ENCODE peak calls at places on chromosomes 2 and 18, in five cellular contexts. N is astrocyte of the spinal cord, X is sigmoid colon, S is PC-9, J is H1. Z is an unnamed sample.

GRCh38 chr18:23134780-23135678 is at the start of gene CABLES1:
- DNase-seq in X (peak), J (no peak), S (peak), N (peak), Z (peak)

GRCh38 chr2:160205511-160205910 is 5.4 kb upstream of the ITGB6 start:
- DNase-seq in X (peak), S (peak), J (no peak), N (peak), Z (no peak)

GRCh38 chr2:140023291-140023690 is 1243.1 kb upstream of the NXPH2 start:
- DNase-seq in S (no peak), J (no peak), N (no peak), X (no peak), Z (no peak)

GRCh38 chr18:58640428-58640805 is 11.5 kb upstream of the ALPK2 start:
- DNase-seq in J (no peak), X (no peak), N (no peak), S (peak), Z (no peak)

GRCh38 chr2:227703961-227704360 is 13.9 kb downstream of the SLC19A3 start:
- DNase-seq in X (no peak), S (peak), J (no peak), N (no peak), Z (no peak)

GRCh38 chr2:71256421-71256820 is 29.5 kb upstream of the PAIP2B start:
- DNase-seq in J (no peak), S (no peak), N (no peak), X (no peak), Z (no peak)

GRCh38 chr2:30269771-30270145 is 38.4 kb downstream of the LBH start:
- DNase-seq in X (no peak), N (no peak), S (no peak), J (no peak), Z (no peak)

GRCh38 chr18:474416-474815 is 26.1 kb downstream of the COLEC12 start:
- DNase-seq in J (no peak), N (no peak), S (no peak), X (no peak), Z (no peak)

GRCh38 chr2:129710670-129711495 is 268.6 kb upstream of the RAB6C start:
- DNase-seq in J (no peak), X (no peak), N (no peak), S (no peak), Z (no peak)

GRCh38 chr2:17171446-17172049 is 346.7 kb downstream of the RAD51AP2 start:
- DNase-seq in N (peak), J (peak), X (no peak), S (no peak), Z (peak)

GRCh38 chr18:13262839-13263691 is 44.5 kb downstream of the LDLRAD4 start:
- DNase-seq in X (no peak), S (no peak), N (no peak), J (no peak), Z (no peak)

GRCh38 chr2:902584-902983 is 48.1 kb upstream of the SNTG2 start:
- DNase-seq in S (no peak), X (no peak), N (no peak), J (no peak), Z (no peak)

GRCh38 chr2:179543361-179543901 is 278.8 kb upstream of the SESTD1 start:
- DNase-seq in N (no peak), X (no peak), J (no peak), S (peak), Z (no peak)

GRCh38 chr2:144237108-144237507 is 282.8 kb downstream of the ZEB2 start:
- DNase-seq in N (no peak), S (no peak), X (no peak), J (no peak), Z (no peak)

GRCh38 chr2:206805922-206806607 is 40.7 kb downstream of the FASTKD2 start:
- DNase-seq in N (no peak), J (no peak), X (no peak), S (no peak), Z (no peak)

GRCh38 chr2:88078624-88079169 is 11.1 kb downstream of the SMYD1 start:
- DNase-seq in N (no peak), S (no peak), X (no peak), J (no peak), Z (no peak)

GRCh38 chr2:120802161-120802560 is 66.5 kb downstream of the GLI2 start:
- DNase-seq in X (peak), J (no peak), N (peak), S (no peak), Z (no peak)

GRCh38 chr2:240252191-240252871 is 111.9 kb upstream of the OTOS start:
- DNase-seq in S (peak), X (peak), J (no peak), N (no peak), Z (no peak)

GRCh38 chr18:73283788-73284187 is 416.0 kb upstream of the NETO1 start:
- DNase-seq in S (peak), X (no peak), N (peak), J (no peak), Z (no peak)

GRCh38 chr18:74451148-74451547 is 6.0 kb downstream of the DIPK1C start:
- DNase-seq in N (no peak), J (no peak), X (no peak), S (no peak), Z (no peak)

GRCh38 chr2:74551942-74552913 is 1.5 kb downstream of the LOXL3 start:
- DNase-seq in S (no peak), J (no peak), N (no peak), X (no peak), Z (no peak)

GRCh38 chr18:48345596-48345995 is 63.6 kb downstream of the ZBTB7C start:
- DNase-seq in X (peak), S (no peak), N (peak), J (no peak), Z (no peak)

GRCh38 chr2:18500333-18500732 is 60.1 kb downstream of the RDH14 start:
- DNase-seq in X (no peak), N (peak), S (no peak), J (no peak), Z (no peak)

GRCh38 chr2:78427170-78427569 is 598.3 kb upstream of the REG3G start:
- DNase-seq in X (no peak), S (no peak), N (no peak), J (no peak), Z (no peak)

GRCh38 chr2:188360485-188361263 is 69.0 kb downstream of the GULP1 start:
- DNase-seq in X (no peak), N (no peak), S (no peak), J (no peak), Z (no peak)

GRCh38 chr2:150486539-150487484 is 655 bp downstream of the RND3 start:
- DNase-seq in N (peak), J (no peak), X (peak), S (no peak), Z (peak)

GRCh38 chr2:107511970-107512789 is 314.5 kb upstream of the RGPD4 start:
- DNase-seq in N (no peak), S (no peak), X (no peak), J (no peak), Z (no peak)

GRCh38 chr2:72835403-72835802 is 9.6 kb upstream of the EXOC6B start:
- DNase-seq in N (no peak), X (no peak), J (no peak), S (no peak), Z (no peak)

GRCh38 chr2:25602333-25602723 is 71.0 kb downstream of the DTNB start:
- DNase-seq in J (no peak), X (no peak), N (no peak), S (no peak), Z (no peak)

GRCh38 chr2:241734467-241735208 is at the start of gene D2HGDH:
- DNase-seq in J (peak), N (peak), X (peak), S (peak), Z (peak)

GRCh38 chr2:70140978-70141753 is 49.7 kb downstream of the C2orf42 start:
- DNase-seq in S (peak), X (peak), N (peak), J (peak), Z (no peak)

GRCh38 chr18:939167-939566 is 34.5 kb downstream of the ADCYAP1 start:
- DNase-seq in J (no peak), S (peak), N (peak), X (no peak), Z (no peak)

GRCh38 chr2:54271843-54272600 is 16.0 kb upstream of the TSPYL6 start:
- DNase-seq in N (no peak), X (no peak), S (no peak), J (no peak), Z (no peak)

GRCh38 chr2:217360781-217361485 is 501.1 kb upstream of the TNP1 start:
- DNase-seq in J (no peak), N (peak), S (peak), X (peak), Z (peak)

GRCh38 chr2:187329586-187329985 is 118.5 kb downstream of the CALCRL start:
- DNase-seq in S (no peak), J (no peak), N (no peak), X (no peak), Z (no peak)

GRCh38 chr2:61327173-61327572 is 143.7 kb downstream of the USP34 start:
- DNase-seq in S (no peak), X (no peak), J (no peak), N (no peak), Z (no peak)

GRCh38 chr18:11802586-11802985 is 48.6 kb upstream of the CHMP1B start:
- DNase-seq in S (no peak), N (no peak), X (no peak), J (no peak), Z (no peak)

GRCh38 chr18:54239091-54239490 is 14.6 kb upstream of the MBD2 start:
- DNase-seq in N (no peak), S (no peak), X (no peak), J (no peak), Z (no peak)

GRCh38 chr2:210584834-210585233 is 28.4 kb downstream of the CPS1 start:
- DNase-seq in N (peak), J (no peak), X (no peak), S (peak), Z (no peak)

DNA sequence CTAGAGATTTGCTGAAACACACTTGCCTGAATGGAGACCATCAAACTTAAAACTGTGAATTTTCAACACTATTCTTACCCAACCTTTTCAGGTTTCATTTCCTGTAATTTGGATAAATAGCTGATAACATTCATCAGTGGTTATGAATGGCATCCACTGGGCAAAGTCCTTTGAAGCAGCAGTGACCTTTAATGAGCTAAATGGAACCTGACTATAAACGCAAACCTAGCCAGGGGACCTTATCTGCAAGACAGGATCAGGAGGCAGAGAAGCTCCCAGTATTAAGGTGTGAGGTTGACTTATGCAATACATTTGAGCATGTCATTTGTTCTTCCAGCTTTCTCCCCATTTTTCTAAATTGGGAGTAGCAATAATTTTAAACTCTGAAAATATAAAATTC is 38.5 kb downstream of the CREG2 start:
- DNase-seq in S (peak), J (no peak), X (no peak), N (no peak), Z (no peak)
- H3K4me3 ChIP-seq in S (no peak), J (no peak), X (no peak), N (no peak), Z (no peak)

DNA sequence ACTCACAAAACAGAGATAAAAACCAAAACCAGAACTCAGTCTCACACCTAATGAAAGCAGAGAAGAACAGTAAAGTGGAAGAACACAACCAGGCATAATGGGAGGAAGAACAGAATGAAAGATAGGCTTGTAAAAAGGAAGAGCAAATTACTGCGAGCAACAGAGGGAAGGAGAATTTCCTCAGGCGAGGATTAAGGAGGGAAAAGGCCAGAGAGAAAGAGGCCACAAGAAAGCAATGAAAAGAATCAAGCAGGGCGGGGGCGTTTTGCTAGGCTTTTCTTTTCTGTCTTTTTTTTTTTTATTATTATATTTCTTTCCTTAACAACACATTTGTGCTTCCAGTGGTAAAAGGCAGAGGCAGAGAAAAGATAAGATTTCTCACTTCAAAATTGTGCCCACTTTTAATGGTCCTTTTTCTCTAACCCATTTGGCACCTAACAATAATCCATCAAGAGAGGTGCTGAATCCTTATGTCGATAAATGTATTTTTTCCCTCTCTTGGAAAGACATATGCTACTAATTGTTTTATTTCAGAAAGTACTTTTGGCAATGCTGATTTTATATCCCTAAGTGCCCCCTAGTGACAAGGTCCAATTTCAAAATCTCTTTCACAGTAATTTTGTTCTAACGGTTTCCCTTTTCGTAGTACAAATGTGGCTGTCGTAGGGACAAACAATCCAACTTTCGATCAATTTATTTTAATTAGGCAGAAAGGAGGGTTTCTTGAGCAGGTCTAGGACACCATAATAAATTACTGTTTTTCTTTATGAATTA is 138.7 kb upstream of the AQP4 start:
- DNase-seq in J (no peak), X (no peak), N (peak), S (no peak), Z (no peak)
- TF ChIP-seq CTCF in J (no peak), X (no peak), N (peak), S (peak), Z (peak)

GRCh38 chr2:172087191-172087779 is 2.0 kb downstream of the DLX1 start:
- DNase-seq in X (no peak), N (no peak), S (no peak), J (no peak), Z (no peak)

GRCh38 chr2:172085460-172086159 is at the start of gene DLX1:
- DNase-seq in S (no peak), J (no peak), N (no peak), X (peak), Z (no peak)

GRCh38 chr2:172084734-172085459 is 410 bp upstream of the DLX1 start:
- DNase-seq in N (peak), X (peak), J (no peak), S (peak), Z (peak)

GRCh38 chr2:172087780-172088244 is 2.5 kb downstream of the DLX1 start:
- DNase-seq in S (no peak), N (no peak), X (no peak), J (no peak), Z (peak)

DNA sequence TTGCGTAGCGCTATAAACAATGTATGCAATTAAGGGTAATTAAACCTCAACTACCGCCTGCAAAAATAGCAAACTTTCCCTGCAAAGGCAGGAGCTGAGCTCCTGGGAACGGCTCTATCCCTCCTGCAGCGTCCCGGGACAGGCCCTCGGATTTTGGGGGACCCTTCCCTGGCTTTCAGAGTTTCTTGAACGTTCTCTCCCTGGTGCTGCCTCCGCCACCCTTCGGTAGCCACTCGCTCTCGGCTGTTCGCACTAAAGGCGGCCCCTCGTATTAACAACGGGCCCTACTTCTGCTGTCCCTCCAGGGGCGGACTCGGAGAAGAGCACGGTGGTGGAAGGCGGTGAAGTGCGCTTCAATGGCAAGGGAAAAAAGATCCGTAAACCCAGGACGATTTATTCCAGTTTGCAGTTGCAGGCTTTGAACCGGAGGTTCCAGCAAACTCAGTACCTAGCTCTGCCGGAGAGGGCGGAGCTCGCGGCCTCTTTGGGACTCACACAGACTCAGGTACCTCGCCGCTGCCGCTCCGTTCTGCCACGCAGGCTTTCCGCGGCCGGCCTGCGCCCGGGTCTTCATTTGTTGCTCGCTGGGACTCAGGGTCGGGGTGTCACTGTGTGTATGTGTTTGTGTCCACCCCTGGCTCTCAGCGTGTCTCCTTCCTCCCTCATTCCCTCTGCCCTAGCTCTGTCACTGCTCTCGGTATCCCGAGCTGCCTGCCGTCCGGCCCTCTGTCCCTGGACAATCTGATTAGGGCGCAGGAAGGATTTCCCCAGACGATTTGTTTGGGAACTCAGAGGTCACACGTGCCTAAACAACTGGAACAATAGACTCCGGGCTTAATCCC is 1.3 kb downstream of the DLX1 start:
- DNase-seq in J (no peak), X (no peak), S (no peak), N (no peak), Z (no peak)
- H3K4me3 ChIP-seq in J (peak), X (no peak), S (no peak), N (no peak), Z (no peak)

GRCh38 chr2:127514076-127514475 is 12.2 kb downstream of the IWS1 start:
- DNase-seq in X (no peak), J (no peak), N (no peak), S (no peak), Z (no peak)
- TF ChIP-seq CTCF in X (no peak), J (no peak), N (no peak), S (no peak), Z (no peak)

GRCh38 chr2:172734711-172735645 is 667 bp upstream of the RAPGEF4 start:
- DNase-seq in S (no peak), X (no peak), N (no peak), J (no peak), Z (no peak)
- H3K4me3 ChIP-seq in S (peak), X (no peak), N (peak), J (peak), Z (peak)

GRCh38 chr2:95380280-95380679 is 22.2 kb upstream of the FAHD2A start:
- DNase-seq in X (peak), N (no peak), S (no peak), J (no peak), Z (no peak)

GRCh38 chr2:95381212-95382127 is 21.0 kb upstream of the FAHD2A start:
- DNase-seq in N (no peak), S (no peak), X (peak), J (no peak), Z (no peak)

GRCh38 chr2:95380731-95381130 is 21.8 kb upstream of the FAHD2A start:
- DNase-seq in S (no peak), J (no peak), N (no peak), X (no peak), Z (no peak)

GRCh38 chr2:95377724-95378123 is 24.8 kb upstream of the FAHD2A start:
- DNase-seq in J (no peak), S (no peak), N (no peak), X (no peak), Z (no peak)

GRCh38 chr2:95379616-95379925 is 22.9 kb upstream of the FAHD2A start:
- DNase-seq in J (no peak), X (no peak), N (no peak), S (no peak), Z (no peak)
- TF ChIP-seq CTCF in J (peak), X (no peak), N (peak), S (peak), Z (peak)

GRCh38 chr2:181309161-181309560 is 148.0 kb upstream of the ITGA4 start:
- DNase-seq in N (no peak), J (no peak), X (no peak), S (no peak), Z (no peak)
- H3K4me3 ChIP-seq in N (no peak), J (no peak), X (no peak), S (no peak), Z (peak)

DNA sequence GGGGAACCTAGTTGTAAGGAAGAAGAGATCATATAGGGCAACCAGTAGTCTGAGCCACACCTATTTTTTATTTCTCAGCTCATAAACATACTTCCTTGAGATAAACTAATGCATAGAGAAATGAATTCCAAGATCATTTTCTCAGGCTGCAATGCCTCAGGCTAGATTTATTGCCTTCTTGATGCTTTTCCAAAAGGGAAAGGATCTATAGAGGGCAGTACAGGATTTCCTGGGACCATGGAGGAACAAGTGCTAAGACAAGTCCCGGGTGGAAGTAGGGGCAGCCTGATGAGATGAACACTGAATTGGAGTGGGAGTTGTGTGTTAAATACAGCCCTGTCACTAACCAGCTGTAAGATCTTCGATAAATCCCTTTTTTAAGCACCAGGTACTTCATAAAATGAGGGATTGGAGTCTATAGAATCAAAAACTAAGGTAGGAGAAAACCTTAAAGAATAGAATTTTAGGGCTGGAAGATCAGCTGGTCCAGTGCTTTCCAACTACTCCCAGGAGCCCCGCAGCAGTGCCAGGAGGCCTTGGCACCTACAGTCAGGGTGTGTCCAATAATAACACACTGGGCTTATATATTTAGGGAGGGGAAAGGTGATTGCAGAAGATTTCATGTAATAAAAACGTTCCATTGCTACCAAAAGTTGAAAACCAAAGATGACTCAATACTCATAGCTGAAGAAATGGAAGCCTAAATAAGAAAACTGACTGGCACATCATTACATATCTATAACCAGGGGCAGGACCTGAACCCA is 58.1 kb downstream of the SERTAD2 start:
- DNase-seq in S (peak), N (peak), J (no peak), X (no peak), Z (no peak)
- TF ChIP-seq CTCF in S (no peak), N (peak), J (peak), X (no peak), Z (peak)